ENCODE peak calls at places on chromosomes 13 and 19, in six cellular contexts. I, D, T, Z, H and O are unnamed samples.
A peak's percentile ranks its signal among the peaks of the same experiment; 100 is the strongest.

GRCh38 chr13:59119475-59119874 is 1044.3 kb downstream of the DIAPH3 start:
- DNase-seq in H (no peak), T (no peak), I (no peak), D (no peak), Z (no peak), O (no peak)

GRCh38 chr19:52370341-52370710 is 603 bp downstream of the ZNF880 start:
- DNase-seq in T (no peak), Z (no peak), I (no peak), D (no peak), H (no peak), O (no peak)

GRCh38 chr13:83377486-83377885 is 504.8 kb downstream of the SLITRK1 start:
- DNase-seq in Z (no peak), I (no peak), D (no peak), T (no peak), H (no peak), O (no peak)

GRCh38 chr19:55173717-55174409 is 6.2 kb downstream of the SYT5 start:
- DNase-seq in T (peak; percentile 73), H (peak; percentile 51), Z (peak; percentile 96), I (peak; percentile 35), D (peak; percentile 93), O (peak; percentile 73)

GRCh38 chr19:44890366-44891015 is 563 bp upstream of the TOMM40 start:
- DNase-seq in Z (peak; percentile 100), T (peak; percentile 100), H (peak; percentile 99), I (peak; percentile 99), D (peak; percentile 100), O (peak; percentile 91)

GRCh38 chr13:43880451-43880850 is 747 bp downstream of the LACC1 start:
- DNase-seq in T (no peak), Z (no peak), H (no peak), I (no peak), D (no peak), O (no peak)

GRCh38 chr19:290539-291521 is at the start of gene PLPP2:
- DNase-seq in T (no peak), D (peak; percentile 96), Z (peak; percentile 94), H (no peak), I (no peak), O (no peak)

GRCh38 chr19:15249560-15249874 is 17.3 kb upstream of the EPHX3 start:
- DNase-seq in I (no peak), T (no peak), D (no peak), Z (no peak), H (no peak), O (no peak)

GRCh38 chr13:20702945-20703784 is at the start of gene IL17D:
- DNase-seq in D (peak; percentile 48), I (no peak), T (no peak), Z (peak; percentile 5), H (peak; percentile 63), O (peak; percentile 82)

GRCh38 chr19:49064768-49065611 is at the start of gene NTF4:
- DNase-seq in T (no peak), H (no peak), Z (peak; percentile 75), D (peak; percentile 82), I (peak; percentile 47), O (peak; percentile 49)

DNA sequence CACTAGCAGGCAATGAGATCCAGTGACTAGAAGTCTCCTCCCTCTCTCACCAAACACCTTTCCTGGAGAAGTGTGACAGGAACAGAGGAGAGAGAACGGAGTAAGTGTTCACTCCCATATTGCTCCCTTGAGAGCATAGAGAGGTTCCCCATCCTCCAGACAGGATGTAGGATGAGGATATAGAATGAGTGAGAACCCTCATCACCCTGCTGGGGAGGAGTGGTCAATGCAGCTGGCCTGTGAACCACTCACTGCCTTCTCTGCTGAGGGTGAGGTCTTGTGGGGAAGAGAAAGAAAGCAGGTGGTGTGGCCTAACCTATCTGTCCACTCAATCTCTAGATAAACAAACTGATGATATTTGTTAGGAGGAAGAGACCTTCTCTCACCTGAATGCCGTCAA is 386.6 kb downstream of the PCDH20 start:
- DNase-seq in Z (no peak), D (peak; percentile 55), H (no peak), T (no peak), I (no peak), O (no peak)
- TF ChIP-seq CTCF in Z (no peak), D (peak; percentile 42), H (no peak), T (no peak), I (no peak), O (no peak)

DNA sequence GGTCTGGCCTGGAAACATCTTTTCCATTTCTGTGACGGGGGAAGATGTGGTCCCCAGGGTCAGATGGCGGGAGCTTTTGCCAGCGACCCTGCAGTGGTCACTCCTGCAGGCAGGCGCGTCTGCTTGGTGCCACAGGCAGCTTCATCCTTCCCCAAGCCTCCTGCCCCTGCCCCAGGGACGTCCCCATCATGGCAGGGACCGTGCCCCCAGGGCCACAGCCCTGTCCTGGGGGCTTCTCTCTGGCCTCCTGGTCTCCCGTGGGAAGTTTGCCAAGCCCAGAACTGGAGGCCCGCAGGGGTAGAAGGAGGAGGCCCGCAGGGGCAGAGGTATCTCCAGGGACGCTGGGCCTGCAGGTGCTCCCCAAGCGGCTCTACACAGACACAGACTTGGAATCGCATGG is 47.5 kb downstream of the TMEM255B start:
- DNase-seq in I (no peak), Z (no peak), T (no peak), H (no peak), D (no peak), O (no peak)
- TF ChIP-seq CTCF in I (no peak), Z (no peak), T (no peak), H (no peak), D (no peak), O (no peak)

GRCh38 chr19:38211206-38211605 is 12.8 kb downstream of the DPF1 start:
- DNase-seq in I (no peak), H (no peak), D (peak; percentile 70), Z (no peak), T (no peak), O (no peak)
- TF ChIP-seq CTCF in I (peak; percentile 5), H (no peak), D (no peak), Z (no peak), T (no peak), O (no peak)

GRCh38 chr13:46796129-46796514 is 839 bp downstream of the ESD start:
- DNase-seq in Z (no peak), D (no peak), T (no peak), I (no peak), H (no peak), O (no peak)

GRCh38 chr13:46797468-46798237 is 692 bp upstream of the ESD start:
- DNase-seq in Z (no peak), T (no peak), D (no peak), I (no peak), H (no peak), O (no peak)

GRCh38 chr13:46799139-46799538 is 2.2 kb upstream of the ESD start:
- DNase-seq in H (no peak), I (no peak), D (no peak), Z (no peak), T (no peak), O (no peak)

GRCh38 chr13:46796515-46797467 is at the start of gene ESD:
- DNase-seq in D (peak; percentile 95), T (peak; percentile 91), Z (peak; percentile 82), I (peak; percentile 68), H (peak; percentile 94), O (peak; percentile 91)

GRCh38 chr13:46795321-46795720 is 1.6 kb downstream of the ESD start:
- DNase-seq in D (peak; percentile 19), I (peak; percentile 37), T (no peak), Z (no peak), H (no peak), O (no peak)
- TF ChIP-seq CTCF in D (no peak), I (no peak), T (no peak), Z (no peak), H (no peak), O (no peak)